ENCODE peak calls at places on chromosomes 16 and 17, in nine cellular contexts. One of them, this sample, is unnamed.

GRCh38 chr17:16377804-16378400 is 3.0 kb upstream of the UBB start:
- DNase-seq in SK-N-SH: no peak
- DNase-seq in OCI-LY7: no peak
- DNase-seq in neural progenitor cell: no peak
- DNase-seq in hepatocyte: no peak
- DNase-seq in GM23338: no peak
- DNase-seq in PC-3: peak; percentile 93
- DNase-seq in HCT116: no peak
- DNase-seq in MM.1S: no peak
- DNase-seq in this sample: peak; percentile 91

GRCh38 chr16:88782454-88783390 is 2.3 kb downstream of the PIEZO1 start:
- DNase-seq in SK-N-SH: no peak
- DNase-seq in OCI-LY7: peak; percentile 44
- DNase-seq in neural progenitor cell: no peak
- DNase-seq in hepatocyte: no peak
- DNase-seq in GM23338: no peak
- DNase-seq in PC-3: peak; percentile 86
- DNase-seq in HCT116: peak; percentile 48
- DNase-seq in MM.1S: no peak
- DNase-seq in this sample: peak; percentile 96

GRCh38 chr17:48678141-48678971 is 44.0 kb downstream of the PRAC1 start:
- DNase-seq in SK-N-SH: peak; percentile 87
- DNase-seq in OCI-LY7: peak; percentile 54
- DNase-seq in neural progenitor cell: peak; percentile 86
- DNase-seq in hepatocyte: peak; percentile 85
- DNase-seq in GM23338: peak; percentile 91
- DNase-seq in PC-3: peak; percentile 90
- DNase-seq in HCT116: peak; percentile 28
- DNase-seq in MM.1S: peak; percentile 62
- DNase-seq in this sample: peak; percentile 72

GRCh38 chr17:48100160-48100559 is 1.1 kb downstream of the CBX1 start:
- DNase-seq in SK-N-SH: no peak
- DNase-seq in OCI-LY7: no peak
- DNase-seq in neural progenitor cell: no peak
- DNase-seq in hepatocyte: no peak
- DNase-seq in GM23338: no peak
- DNase-seq in PC-3: no peak
- DNase-seq in HCT116: no peak
- DNase-seq in MM.1S: no peak
- DNase-seq in this sample: peak; percentile 86

GRCh38 chr17:57170866-57171265 is 85.5 kb upstream of the MSI2 start:
- DNase-seq in SK-N-SH: no peak
- DNase-seq in OCI-LY7: no peak
- DNase-seq in neural progenitor cell: no peak
- DNase-seq in hepatocyte: no peak
- DNase-seq in GM23338: no peak
- DNase-seq in PC-3: no peak
- DNase-seq in HCT116: no peak
- DNase-seq in MM.1S: no peak
- DNase-seq in this sample: no peak

GRCh38 chr16:21088646-21089538 is 61.8 kb downstream of the DNAH3 start:
- DNase-seq in SK-N-SH: no peak
- DNase-seq in OCI-LY7: no peak
- DNase-seq in neural progenitor cell: no peak
- DNase-seq in hepatocyte: no peak
- DNase-seq in GM23338: no peak
- DNase-seq in PC-3: peak; percentile 52
- DNase-seq in HCT116: no peak
- DNase-seq in MM.1S: no peak
- DNase-seq in this sample: peak; percentile 86

GRCh38 chr17:65917560-65917959 is 274.4 kb downstream of the CEP112 start:
- DNase-seq in SK-N-SH: no peak
- DNase-seq in OCI-LY7: no peak
- DNase-seq in neural progenitor cell: no peak
- DNase-seq in hepatocyte: no peak
- DNase-seq in GM23338: no peak
- DNase-seq in PC-3: no peak
- DNase-seq in HCT116: no peak
- DNase-seq in MM.1S: no peak
- DNase-seq in this sample: no peak

GRCh38 chr17:39601010-39601597 is 6.6 kb downstream of the NEUROD2 start:
- DNase-seq in SK-N-SH: no peak
- DNase-seq in OCI-LY7: no peak
- DNase-seq in neural progenitor cell: no peak
- DNase-seq in hepatocyte: no peak
- DNase-seq in GM23338: peak; percentile 86
- DNase-seq in PC-3: no peak
- DNase-seq in HCT116: no peak
- DNase-seq in MM.1S: no peak
- DNase-seq in this sample: no peak

GRCh38 chr16:3047387-3047720 is 993 bp downstream of the MMP25 start:
- DNase-seq in SK-N-SH: no peak
- DNase-seq in OCI-LY7: no peak
- DNase-seq in neural progenitor cell: no peak
- DNase-seq in hepatocyte: no peak
- DNase-seq in GM23338: peak; percentile 54
- DNase-seq in PC-3: no peak
- DNase-seq in HCT116: no peak
- DNase-seq in MM.1S: no peak
- DNase-seq in this sample: no peak

GRCh38 chr17:80656590-80656989 is 112.0 kb downstream of the RPTOR start:
- DNase-seq in SK-N-SH: no peak
- DNase-seq in OCI-LY7: no peak
- DNase-seq in neural progenitor cell: peak; percentile 46
- DNase-seq in hepatocyte: no peak
- DNase-seq in GM23338: no peak
- DNase-seq in PC-3: no peak
- DNase-seq in HCT116: no peak
- DNase-seq in MM.1S: no peak
- DNase-seq in this sample: no peak

DNA sequence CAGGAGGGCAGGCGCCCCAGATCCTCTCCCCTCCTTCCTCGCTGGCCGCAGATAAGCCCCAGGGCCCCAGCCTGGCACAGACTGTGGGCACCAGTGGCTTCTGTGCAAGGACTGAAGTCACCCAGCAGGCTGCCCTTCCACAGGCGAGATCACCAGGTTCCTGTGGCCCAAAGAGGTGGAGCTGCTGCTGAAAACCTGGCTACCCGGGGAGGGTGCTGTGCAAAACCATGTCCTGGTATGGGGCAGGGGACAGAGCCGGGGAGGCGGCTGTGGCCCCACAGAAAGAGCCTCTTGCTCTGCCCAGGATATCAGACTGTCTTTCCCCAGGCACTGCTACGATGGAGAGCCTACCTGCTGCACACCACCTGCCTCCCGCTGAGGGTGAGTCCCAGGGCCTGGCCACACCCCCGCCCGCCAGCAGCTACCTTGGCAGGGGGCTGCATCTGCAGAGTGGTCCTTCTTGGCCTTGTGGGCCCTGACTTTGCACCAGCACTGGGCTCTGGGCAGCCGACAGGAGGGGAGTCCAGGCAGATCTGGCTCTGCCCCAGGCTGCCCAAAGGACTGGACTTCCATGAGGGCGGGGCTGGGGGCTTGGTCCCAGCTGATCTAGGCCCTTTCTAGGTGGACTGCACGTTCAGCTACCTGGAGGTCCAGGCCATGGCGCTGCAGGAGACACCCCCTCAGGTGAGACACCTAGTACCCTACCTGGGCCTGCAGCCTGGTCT is 615 bp downstream of the CARMIL2 start:
- DNase-seq in SK-N-SH: no peak
- DNase-seq in OCI-LY7: peak; percentile 45
- DNase-seq in neural progenitor cell: no peak
- DNase-seq in hepatocyte: no peak
- DNase-seq in GM23338: no peak
- DNase-seq in PC-3: no peak
- DNase-seq in HCT116: no peak
- DNase-seq in MM.1S: no peak
- DNase-seq in this sample: no peak
- TF ChIP-seq EZH2phosphoT487 in SK-N-SH: no peak
- TF ChIP-seq EZH2phosphoT487 in OCI-LY7: no peak
- TF ChIP-seq EZH2phosphoT487 in neural progenitor cell: no peak
- TF ChIP-seq EZH2phosphoT487 in hepatocyte: no peak
- TF ChIP-seq EZH2phosphoT487 in GM23338: no peak
- TF ChIP-seq EZH2phosphoT487 in PC-3: no peak
- TF ChIP-seq EZH2phosphoT487 in HCT116: no peak
- TF ChIP-seq EZH2phosphoT487 in MM.1S: no peak
- TF ChIP-seq EZH2phosphoT487 in this sample: no peak

GRCh38 chr16:80990978-80991377 is 15.7 kb downstream of the CMC2 start:
- DNase-seq in SK-N-SH: no peak
- DNase-seq in OCI-LY7: no peak
- DNase-seq in neural progenitor cell: no peak
- DNase-seq in hepatocyte: no peak
- DNase-seq in GM23338: no peak
- DNase-seq in PC-3: no peak
- DNase-seq in HCT116: no peak
- DNase-seq in MM.1S: no peak
- DNase-seq in this sample: no peak

GRCh38 chr16:80994451-80994850 is 12.2 kb downstream of the CMC2 start:
- DNase-seq in SK-N-SH: no peak
- DNase-seq in OCI-LY7: no peak
- DNase-seq in neural progenitor cell: no peak
- DNase-seq in hepatocyte: no peak
- DNase-seq in GM23338: no peak
- DNase-seq in PC-3: peak; percentile 25
- DNase-seq in HCT116: no peak
- DNase-seq in MM.1S: no peak
- DNase-seq in this sample: peak; percentile 46

GRCh38 chr16:80993293-80993691 is 13.4 kb downstream of the CMC2 start:
- DNase-seq in SK-N-SH: no peak
- DNase-seq in OCI-LY7: no peak
- DNase-seq in neural progenitor cell: no peak
- DNase-seq in hepatocyte: peak; percentile 63
- DNase-seq in GM23338: no peak
- DNase-seq in PC-3: no peak
- DNase-seq in HCT116: no peak
- DNase-seq in MM.1S: no peak
- DNase-seq in this sample: peak; percentile 93

GRCh38 chr16:80991792-80992430 is 14.8 kb downstream of the CMC2 start:
- DNase-seq in SK-N-SH: no peak
- DNase-seq in OCI-LY7: no peak
- DNase-seq in neural progenitor cell: no peak
- DNase-seq in hepatocyte: no peak
- DNase-seq in GM23338: no peak
- DNase-seq in PC-3: no peak
- DNase-seq in HCT116: no peak
- DNase-seq in MM.1S: no peak
- DNase-seq in this sample: no peak

GRCh38 chr16:80992676-80993292 is 13.9 kb downstream of the CMC2 start:
- DNase-seq in SK-N-SH: no peak
- DNase-seq in OCI-LY7: no peak
- DNase-seq in neural progenitor cell: no peak
- DNase-seq in hepatocyte: no peak
- DNase-seq in GM23338: no peak
- DNase-seq in PC-3: no peak
- DNase-seq in HCT116: no peak
- DNase-seq in MM.1S: no peak
- DNase-seq in this sample: peak; percentile 29
- H3K4me3 ChIP-seq in SK-N-SH: peak overlapping the region; percentile 26
- H3K4me3 ChIP-seq in OCI-LY7: no peak overlapping the region
- H3K4me3 ChIP-seq in neural progenitor cell: no peak overlapping the region
- H3K4me3 ChIP-seq in hepatocyte: no peak overlapping the region
- H3K4me3 ChIP-seq in GM23338: no peak overlapping the region
- H3K4me3 ChIP-seq in PC-3: no peak overlapping the region
- H3K4me3 ChIP-seq in HCT116: no peak overlapping the region
- H3K4me3 ChIP-seq in MM.1S: no peak overlapping the region
- H3K4me3 ChIP-seq in this sample: peak overlapping the region; percentile 69

GRCh38 chr16:19114359-19115147 is 789 bp downstream of the ITPRIPL2 start:
- DNase-seq in SK-N-SH: peak; percentile 25
- DNase-seq in OCI-LY7: no peak
- DNase-seq in neural progenitor cell: peak; percentile 44
- DNase-seq in hepatocyte: peak; percentile 46
- DNase-seq in GM23338: peak; percentile 84
- DNase-seq in PC-3: peak; percentile 34
- DNase-seq in HCT116: no peak
- DNase-seq in MM.1S: no peak
- DNase-seq in this sample: peak; percentile 89
- TF ChIP-seq EZH2phosphoT487 in SK-N-SH: no peak
- TF ChIP-seq EZH2phosphoT487 in OCI-LY7: no peak
- TF ChIP-seq EZH2phosphoT487 in neural progenitor cell: peak; percentile 60
- TF ChIP-seq EZH2phosphoT487 in hepatocyte: no peak
- TF ChIP-seq EZH2phosphoT487 in GM23338: no peak
- TF ChIP-seq EZH2phosphoT487 in PC-3: no peak
- TF ChIP-seq EZH2phosphoT487 in HCT116: no peak
- TF ChIP-seq EZH2phosphoT487 in MM.1S: no peak
- TF ChIP-seq EZH2phosphoT487 in this sample: no peak

DNA sequence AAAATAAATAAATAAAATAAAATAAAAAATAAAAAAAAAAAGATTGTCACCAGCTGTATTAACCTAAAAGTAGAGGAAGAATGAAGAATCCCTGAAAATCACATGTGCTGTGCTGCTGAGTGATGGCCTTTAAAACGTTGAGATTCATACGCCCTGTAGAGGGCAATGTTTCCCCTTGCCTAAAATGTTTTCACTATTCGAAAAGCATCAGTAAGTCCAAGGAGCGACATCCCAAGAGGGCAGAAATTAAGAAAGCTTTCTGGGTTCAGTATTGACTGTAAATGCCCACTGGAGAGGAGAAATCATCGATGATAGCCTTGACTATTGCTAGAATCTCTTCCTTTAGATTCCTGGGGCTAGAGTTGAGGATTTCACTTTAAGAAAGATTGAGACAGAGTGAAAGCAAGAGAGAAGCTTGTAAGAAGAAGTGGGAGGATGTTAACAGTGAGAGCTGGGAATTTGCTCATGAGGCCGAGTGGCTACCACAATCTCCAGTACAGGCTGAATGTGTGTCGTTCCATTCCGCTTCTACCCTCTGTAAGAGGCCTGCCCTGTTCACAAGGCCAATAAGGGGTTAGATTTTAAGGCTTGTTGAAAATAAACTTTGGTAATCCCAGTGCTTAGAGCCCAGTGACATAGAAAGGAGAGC is 170.8 kb upstream of the FAM20A start:
- DNase-seq in SK-N-SH: peak; percentile 52
- DNase-seq in OCI-LY7: peak; percentile 80
- DNase-seq in neural progenitor cell: peak; percentile 61
- DNase-seq in hepatocyte: peak; percentile 59
- DNase-seq in GM23338: peak; percentile 77
- DNase-seq in PC-3: peak; percentile 81
- DNase-seq in HCT116: peak; percentile 62
- DNase-seq in MM.1S: peak; percentile 77
- DNase-seq in this sample: peak; percentile 82
- H3K4me3 ChIP-seq in SK-N-SH: peak overlapping the region; percentile 31
- H3K4me3 ChIP-seq in OCI-LY7: peak overlapping the region; percentile 21
- H3K4me3 ChIP-seq in neural progenitor cell: no peak overlapping the region
- H3K4me3 ChIP-seq in hepatocyte: no peak overlapping the region
- H3K4me3 ChIP-seq in GM23338: no peak overlapping the region
- H3K4me3 ChIP-seq in PC-3: peak overlapping the region; percentile 65
- H3K4me3 ChIP-seq in HCT116: peak overlapping the region; percentile 4
- H3K4me3 ChIP-seq in MM.1S: peak overlapping the region; percentile 52
- H3K4me3 ChIP-seq in this sample: peak overlapping the region; percentile 60